ENCODE peak calls at places on chromosomes 3 and 15, in eight cellular contexts. F, X, K, P, J, Y, B and H are unnamed samples.

GRCh38 chr3:155194973-155195372 is 98.5 kb downstream of the STRIT1 start:
- DNase-seq in J (no peak), Y (peak; percentile 56), F (no peak), K (no peak), B (no peak), X (no peak), P (no peak), H (no peak)

GRCh38 chr3:22928716-22929115 is 274.4 kb upstream of the UBE2E2 start:
- DNase-seq in X (no peak), F (no peak), J (no peak), P (no peak), B (no peak), K (no peak), Y (no peak), H (peak; percentile 23)

GRCh38 chr15:36447373-36447772 is 132.1 kb upstream of the CDIN1 start:
- DNase-seq in Y (no peak), P (no peak), X (no peak), B (no peak), K (no peak), F (no peak), J (no peak), H (no peak)

GRCh38 chr3:5026046-5026362 is 46.8 kb downstream of the BHLHE40 start:
- DNase-seq in X (no peak), P (no peak), F (no peak), Y (no peak), B (no peak), K (no peak), J (no peak), H (no peak)

GRCh38 chr3:49727154-49727923 is 3.6 kb upstream of the GMPPB start:
- DNase-seq in Y (no peak), X (no peak), J (no peak), F (no peak), K (no peak), B (peak; percentile 14), P (no peak), H (no peak)

GRCh38 chr3:23611737-23612295 is 193.9 kb upstream of the UBE2E1 start:
- DNase-seq in Y (peak; percentile 62), X (peak; percentile 64), P (peak; percentile 80), B (peak; percentile 87), F (no peak), K (peak; percentile 86), J (no peak), H (peak; percentile 79)

GRCh38 chr15:89802986-89803820 is 11.4 kb downstream of the ANPEP start:
- DNase-seq in K (no peak), X (no peak), J (no peak), B (no peak), P (no peak), F (no peak), Y (no peak), H (no peak)

GRCh38 chr3:136938334-136938733 is 19.4 kb upstream of the IL20RB start:
- DNase-seq in K (no peak), F (no peak), B (no peak), J (no peak), Y (no peak), P (peak; percentile 65), X (no peak), H (no peak)

GRCh38 chr3:41167722-41168497 is 31.4 kb upstream of the CTNNB1 start:
- DNase-seq in F (no peak), Y (no peak), K (no peak), J (no peak), X (no peak), P (no peak), B (no peak), H (no peak)

GRCh38 chr15:75508741-75509532 is 57.4 kb upstream of the SIN3A start:
- DNase-seq in Y (peak; percentile 56), F (peak; percentile 32), K (no peak), J (no peak), B (no peak), X (peak; percentile 44), P (peak; percentile 65), H (no peak)

GRCh38 chr15:95470997-95471692 is 859.4 kb upstream of the NR2F2 start:
- DNase-seq in B (no peak), X (no peak), F (no peak), Y (no peak), K (no peak), J (no peak), P (peak; percentile 6), H (no peak)

GRCh38 chr3:160125188-160125587 is 100.0 kb upstream of the C3orf80 start:
- DNase-seq in Y (no peak), P (no peak), B (no peak), J (no peak), F (no peak), X (no peak), K (no peak), H (no peak)

GRCh38 chr15:29223640-29224039 is 46.0 kb downstream of the NSMCE3 start:
- DNase-seq in B (no peak), J (no peak), X (no peak), P (no peak), K (no peak), Y (no peak), F (no peak), H (no peak)

GRCh38 chr15:59300618-59301139 is 72.0 kb downstream of the MYO1E start:
- DNase-seq in F (no peak), P (no peak), B (no peak), J (no peak), X (peak; percentile 44), Y (peak; percentile 29), K (no peak), H (no peak)

GRCh38 chr3:58173029-58173669 is 37.6 kb downstream of the DNASE1L3 start:
- DNase-seq in K (no peak), F (no peak), J (no peak), P (no peak), X (no peak), Y (peak; percentile 64), B (no peak), H (no peak)

GRCh38 chr3:58168498-58168897 is 42.3 kb downstream of the DNASE1L3 start:
- DNase-seq in B (no peak), X (no peak), Y (no peak), F (no peak), K (no peak), J (no peak), P (no peak), H (no peak)

GRCh38 chr3:58169371-58169770 is 41.4 kb downstream of the DNASE1L3 start:
- DNase-seq in Y (no peak), K (no peak), F (no peak), B (no peak), P (no peak), J (no peak), X (no peak), H (no peak)

GRCh38 chr3:58170376-58170775 is 40.4 kb downstream of the DNASE1L3 start:
- DNase-seq in J (no peak), Y (no peak), B (no peak), F (no peak), K (no peak), X (no peak), P (no peak), H (no peak)

DNA sequence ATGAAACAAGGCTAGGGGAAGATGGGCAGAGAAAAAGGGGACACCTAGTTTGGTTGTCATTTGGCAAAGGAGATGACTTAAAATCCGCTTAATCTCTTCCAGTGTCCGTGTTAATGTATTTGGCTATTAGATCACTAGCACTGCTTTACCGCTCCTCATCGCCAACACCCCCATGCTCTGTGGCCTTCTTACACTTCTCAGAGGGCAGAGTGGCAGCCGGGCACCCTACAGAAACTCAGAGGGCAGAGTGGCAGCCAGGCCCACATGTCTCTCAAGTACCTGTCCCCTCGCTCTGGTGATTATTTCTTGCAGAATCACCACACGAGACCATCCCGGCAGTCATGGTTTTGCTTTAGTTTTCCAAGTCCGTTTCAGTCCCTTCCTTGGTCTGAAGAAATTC is 39.6 kb downstream of the DNASE1L3 start:
- DNase-seq in Y (no peak), B (no peak), K (no peak), X (no peak), F (no peak), P (no peak), J (no peak), H (no peak)
- H3K27ac ChIP-seq in Y (no peak overlapping the region), B (no peak overlapping the region), K (no peak overlapping the region), X (no peak overlapping the region), F (no peak overlapping the region), P (no peak overlapping the region), J (no peak overlapping the region), H (no peak overlapping the region)

GRCh38 chr3:46163551-46163981 is 44.5 kb downstream of the CCR1 start:
- DNase-seq in K (no peak), P (no peak), F (peak; percentile 33), J (no peak), X (no peak), B (no peak), Y (peak; percentile 85), H (no peak)

GRCh38 chr3:46168583-46168982 is 39.5 kb downstream of the CCR1 start:
- DNase-seq in K (no peak), X (no peak), B (no peak), P (peak; percentile 18), Y (no peak), F (no peak), J (no peak), H (no peak)

DNA sequence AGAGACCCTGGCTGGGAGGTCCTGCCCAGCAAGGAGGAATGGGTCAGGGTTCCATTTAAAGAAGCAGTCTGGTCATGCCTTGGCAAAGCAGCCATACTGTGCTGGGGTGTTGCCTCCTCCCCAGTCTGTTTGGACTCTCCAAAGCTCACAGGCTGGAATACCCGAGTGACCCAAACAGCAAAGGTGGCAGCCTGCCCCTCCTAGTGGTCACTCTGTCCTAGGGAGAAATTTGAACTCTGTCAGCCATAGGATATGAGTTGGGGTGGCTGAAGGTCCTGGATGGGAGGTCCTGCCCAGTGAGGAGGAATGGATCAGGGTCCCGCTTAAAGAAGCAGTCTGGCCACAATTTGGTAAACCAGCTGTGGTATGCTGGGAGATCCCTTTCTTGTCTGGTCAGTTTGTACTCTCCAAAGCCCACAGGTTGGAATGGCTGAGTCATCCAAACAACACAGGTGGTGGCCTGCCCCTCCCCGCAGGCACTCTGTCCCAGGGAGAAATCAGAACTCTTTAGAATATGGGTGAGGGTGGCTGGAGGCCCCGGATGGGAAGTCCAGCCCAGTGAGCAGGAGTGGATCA is 45.0 kb downstream of the CCR1 start:
- DNase-seq in K (no peak), Y (peak; percentile 82), J (no peak), B (no peak), X (no peak), F (peak; percentile 67), P (no peak), H (no peak)
- TF ChIP-seq CTCF in K (no peak), Y (peak; percentile 65), J (no peak), B (no peak), X (no peak), F (peak; percentile 61), P (no peak), H (no peak)

GRCh38 chr3:123997543-123997942 is 5.6 kb upstream of the ROPN1 start:
- DNase-seq in Y (no peak), F (no peak), K (no peak), J (no peak), X (no peak), B (no peak), P (peak; percentile 3), H (no peak)

DNA sequence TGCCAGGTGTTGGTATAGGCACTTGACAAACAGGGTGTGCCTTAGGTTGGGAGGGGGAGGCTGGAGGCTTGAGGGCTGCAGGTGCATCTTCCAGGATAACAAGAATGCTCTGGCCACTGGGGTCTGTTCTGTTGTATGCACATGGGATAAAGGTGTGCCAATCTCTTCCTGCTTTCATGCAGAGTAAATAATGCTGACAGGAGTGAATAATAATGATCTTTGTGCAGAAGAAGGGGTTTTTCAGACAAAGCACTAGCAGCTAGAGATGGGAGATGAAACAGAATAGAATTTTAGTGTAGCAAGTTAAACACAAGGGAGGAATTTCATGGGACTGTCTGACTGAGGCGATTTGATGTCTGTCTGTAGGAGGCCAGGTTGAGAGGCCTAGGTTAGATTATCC is 1.9 kb upstream of the ROPN1 start:
- DNase-seq in Y (no peak), J (no peak), B (no peak), F (no peak), P (no peak), X (no peak), K (no peak), H (no peak)
- H3K27me3 ChIP-seq in Y (peaks cover 82% of the 10 kb centered on the region), J (no peaks in the 10 kb centered on the region), B (peaks cover 11% of the 10 kb centered on the region), F (peaks cover 35% of the 10 kb centered on the region), P (peaks cover 46% of the 10 kb centered on the region), X (peaks cover 10% of the 10 kb centered on the region), K (no peaks in the 10 kb centered on the region), H (no peaks in the 10 kb centered on the region)

GRCh38 chr3:68705695-68706429 is 226.5 kb downstream of the TAFA4 start:
- DNase-seq in K (no peak), X (no peak), P (no peak), J (no peak), F (no peak), B (peak; percentile 31), Y (no peak), H (no peak)
- H3K27ac ChIP-seq in K (no peak overlapping the region), X (no peak overlapping the region), P (no peak overlapping the region), J (no peak overlapping the region), F (no peak overlapping the region), B (no peak overlapping the region), Y (no peak overlapping the region), H (no peak overlapping the region)